ENCODE peak calls at places on chromosomes 11 and 22, in five cellular contexts. P, W, Y, J and I are unnamed samples.

GRCh38 chr11:8786933-8787332 is 104.3 kb downstream of the RPL27A start:
- DNase-seq in P (peak), W (no peak), Y (no peak), J (no peak), I (peak)

GRCh38 chr11:12629601-12630313 is 44.5 kb upstream of the TEAD1 start:
- DNase-seq in P (peak), W (no peak), Y (no peak), J (no peak), I (peak)

GRCh38 chr22:27435839-27436581 is 365.5 kb downstream of the MN1 start:
- DNase-seq in P (peak), W (peak), Y (no peak), J (peak), I (peak)

GRCh38 chr22:36425977-36426523 is 38.3 kb upstream of the MYH9 start:
- DNase-seq in P (no peak), W (no peak), Y (no peak), J (peak), I (no peak)

GRCh38 chr22:29457730-29458129 is 19.3 kb downstream of the RFPL1 start:
- DNase-seq in P (peak), W (no peak), Y (no peak), J (peak), I (peak)

GRCh38 chr22:20957118-20957690 is 9.9 kb upstream of the AIFM3 start:
- DNase-seq in P (no peak), W (no peak), Y (no peak), J (peak), I (no peak)

GRCh38 chr11:11786771-11787170 is 55.0 kb upstream of the USP47 start:
- DNase-seq in P (peak), W (no peak), Y (no peak), J (peak), I (peak)

GRCh38 chr22:39237276-39238123 is 7.3 kb downstream of the PDGFB start:
- DNase-seq in P (no peak), W (no peak), Y (no peak), J (no peak), I (no peak)

GRCh38 chr11:74896311-74896710 is 52.6 kb downstream of the XRRA1 start:
- DNase-seq in P (no peak), W (no peak), Y (no peak), J (no peak), I (no peak)

GRCh38 chr11:113828186-113828585 is 47.2 kb downstream of the USP28 start:
- DNase-seq in P (no peak), W (no peak), Y (no peak), J (no peak), I (no peak)

GRCh38 chr22:20589614-20590476 is 82.4 kb downstream of the MED15 start:
- DNase-seq in P (no peak), W (no peak), Y (no peak), J (no peak), I (no peak)

GRCh38 chr11:64035581-64035980 is at the start of gene FLRT1:
- DNase-seq in P (no peak), W (no peak), Y (no peak), J (peak), I (no peak)

GRCh38 chr11:34098813-34099212 is 6.6 kb upstream of the NAT10 start:
- DNase-seq in P (no peak), W (no peak), Y (no peak), J (no peak), I (no peak)

GRCh38 chr11:57426439-57426753 is 525 bp downstream of the SLC43A3 start:
- DNase-seq in P (no peak), W (no peak), Y (no peak), J (no peak), I (no peak)

GRCh38 chr11:124724854-124725718 is 14.7 kb upstream of the NRGN start:
- DNase-seq in P (no peak), W (no peak), Y (no peak), J (peak), I (no peak)

GRCh38 chr11:1226226-1226961 is 3.5 kb downstream of the MUC5B start:
- DNase-seq in P (no peak), W (no peak), Y (no peak), J (no peak), I (no peak)

GRCh38 chr22:19325296-19325950 is 33.9 kb upstream of the CLTCL1 start:
- DNase-seq in P (peak), W (no peak), Y (no peak), J (no peak), I (peak)

GRCh38 chr11:15507592-15507991 is 392.9 kb downstream of the INSC start:
- DNase-seq in P (no peak), W (no peak), Y (no peak), J (no peak), I (no peak)

GRCh38 chr11:117795726-117796455 is 1.1 kb downstream of the DSCAML1 start:
- DNase-seq in P (no peak), W (no peak), Y (no peak), J (no peak), I (no peak)

GRCh38 chr22:32619614-32620426 is 145.2 kb downstream of the FBXO7 start:
- DNase-seq in P (peak), W (no peak), Y (no peak), J (no peak), I (peak)

GRCh38 chr22:39535302-39535805 is 2.8 kb upstream of the RPS19BP1 start:
- DNase-seq in P (no peak), W (no peak), Y (no peak), J (no peak), I (no peak)

GRCh38 chr11:127862406-127862805 is 725.0 kb downstream of the ETS1 start:
- DNase-seq in P (no peak), W (no peak), Y (no peak), J (no peak), I (peak)

GRCh38 chr11:116895053-116895757 is 57.8 kb upstream of the APOA1 start:
- DNase-seq in P (no peak), W (no peak), Y (no peak), J (peak), I (no peak)

GRCh38 chr22:35711336-35711735 is 6.3 kb upstream of the APOL5 start:
- DNase-seq in P (no peak), W (no peak), Y (no peak), J (no peak), I (no peak)

GRCh38 chr11:132114185-132114584 is 743.8 kb downstream of the NTM start:
- DNase-seq in P (peak), W (no peak), Y (no peak), J (peak), I (peak)

GRCh38 chr11:31915867-31916266 is 104.7 kb upstream of the PAX6 start:
- DNase-seq in P (no peak), W (no peak), Y (no peak), J (no peak), I (no peak)

GRCh38 chr11:105610796-105611361 is 1.0 kb downstream of the GRIA4 start:
- DNase-seq in P (no peak), W (no peak), Y (no peak), J (peak), I (no peak)

GRCh38 chr22:49395617-49396016 is 432.1 kb downstream of the BRD1 start:
- DNase-seq in P (no peak), W (no peak), Y (peak), J (no peak), I (no peak)

GRCh38 chr22:17910561-17911311 is 113.6 kb downstream of the MICAL3 start:
- DNase-seq in P (peak), W (peak), Y (no peak), J (peak), I (peak)
- TF ChIP-seq CTCF in P (peak), W (peak), Y (peak), J (peak), I (peak)

GRCh38 chr11:122813176-122813917 is 25.0 kb upstream of the CRTAM start:
- DNase-seq in P (no peak), W (no peak), Y (no peak), J (no peak), I (no peak)
- H3K4me3 ChIP-seq in P (no peak), W (no peak), Y (no peak), J (no peak), I (no peak)

GRCh38 chr11:82315093-82315492 is 418.6 kb downstream of the FAM181B start:
- DNase-seq in P (no peak), W (no peak), Y (no peak), J (peak), I (no peak)
- TF ChIP-seq CTCF in P (no peak), W (no peak), Y (no peak), J (no peak), I (no peak)

DNA sequence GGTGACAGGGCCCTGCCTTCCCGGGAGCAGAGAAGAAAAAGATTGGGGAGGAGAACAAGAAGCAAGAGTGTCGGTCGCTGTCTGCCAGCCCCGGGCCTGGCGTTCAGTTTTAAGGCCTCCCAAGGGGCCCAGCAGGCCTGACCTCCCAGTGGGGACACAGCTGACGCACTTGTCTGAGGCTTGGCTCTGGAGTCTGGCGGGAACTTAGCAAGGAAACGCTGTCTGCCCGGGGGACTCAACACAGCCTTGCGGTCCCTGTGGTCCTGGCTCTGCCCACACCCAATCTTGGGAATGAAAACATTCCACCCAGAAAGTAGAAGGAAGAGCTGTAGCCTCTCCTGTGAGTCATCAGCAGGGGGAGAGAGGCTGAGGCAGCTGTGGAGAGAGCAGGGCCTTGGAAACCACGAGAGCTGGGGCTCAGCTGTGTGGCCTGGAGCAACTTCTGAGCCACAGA is 54.4 kb downstream of the TRAF6 start:
- DNase-seq in P (peak), W (peak), Y (no peak), J (peak), I (peak)
- H3K4me3 ChIP-seq in P (no peak), W (peak), Y (no peak), J (no peak), I (no peak)

DNA sequence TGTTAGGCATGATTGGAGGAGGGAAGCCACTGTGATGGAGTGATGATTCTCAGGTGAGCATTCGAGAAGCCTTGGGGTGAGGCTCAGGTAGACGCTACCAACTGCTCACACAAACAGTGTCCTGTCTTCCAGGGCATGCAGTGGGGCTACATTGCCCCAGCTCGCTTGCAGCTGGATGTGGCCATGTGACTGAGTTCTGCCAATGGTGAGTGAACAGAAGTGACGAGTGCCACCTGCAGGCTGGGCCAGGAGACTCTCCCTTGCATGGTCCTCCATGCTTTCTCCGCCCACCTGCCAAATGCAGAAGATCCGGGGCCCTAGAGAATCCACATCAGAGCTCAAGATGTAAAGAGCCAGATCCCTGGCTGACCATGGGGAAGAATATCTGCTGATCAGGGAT is 195.9 kb downstream of the BCR start:
- DNase-seq in P (no peak), W (no peak), Y (no peak), J (no peak), I (no peak)
- TF ChIP-seq CTCF in P (peak), W (peak), Y (peak), J (peak), I (peak)

GRCh38 chr11:109862808-109863207 is 230.4 kb upstream of the ZC3H12C start:
- DNase-seq in P (peak), W (no peak), Y (no peak), J (no peak), I (peak)
- H3K4me3 ChIP-seq in P (no peak), W (no peak), Y (no peak), J (no peak), I (no peak)

GRCh38 chr11:122115520-122116343 is at the start of gene BLID:
- DNase-seq in P (peak), W (no peak), Y (no peak), J (peak), I (peak)
- TF ChIP-seq CTCF in P (peak), W (peak), Y (peak), J (peak), I (peak)

GRCh38 chr11:134046681-134047449 is 22.0 kb upstream of the JAM3 start:
- DNase-seq in P (no peak), W (no peak), Y (no peak), J (no peak), I (no peak)

GRCh38 chr11:134048028-134048427 is 20.8 kb upstream of the JAM3 start:
- DNase-seq in P (no peak), W (no peak), Y (no peak), J (no peak), I (no peak)

GRCh38 chr11:134045799-134046635 is 22.9 kb upstream of the JAM3 start:
- DNase-seq in P (no peak), W (no peak), Y (no peak), J (peak), I (no peak)

GRCh38 chr11:134049303-134049702 is 19.6 kb upstream of the JAM3 start:
- DNase-seq in P (no peak), W (no peak), Y (no peak), J (no peak), I (no peak)

GRCh38 chr11:134047586-134047999 is 21.3 kb upstream of the JAM3 start:
- DNase-seq in P (peak), W (peak), Y (no peak), J (no peak), I (peak)
- H3K4me3 ChIP-seq in P (peak), W (no peak), Y (no peak), J (no peak), I (peak)

DNA sequence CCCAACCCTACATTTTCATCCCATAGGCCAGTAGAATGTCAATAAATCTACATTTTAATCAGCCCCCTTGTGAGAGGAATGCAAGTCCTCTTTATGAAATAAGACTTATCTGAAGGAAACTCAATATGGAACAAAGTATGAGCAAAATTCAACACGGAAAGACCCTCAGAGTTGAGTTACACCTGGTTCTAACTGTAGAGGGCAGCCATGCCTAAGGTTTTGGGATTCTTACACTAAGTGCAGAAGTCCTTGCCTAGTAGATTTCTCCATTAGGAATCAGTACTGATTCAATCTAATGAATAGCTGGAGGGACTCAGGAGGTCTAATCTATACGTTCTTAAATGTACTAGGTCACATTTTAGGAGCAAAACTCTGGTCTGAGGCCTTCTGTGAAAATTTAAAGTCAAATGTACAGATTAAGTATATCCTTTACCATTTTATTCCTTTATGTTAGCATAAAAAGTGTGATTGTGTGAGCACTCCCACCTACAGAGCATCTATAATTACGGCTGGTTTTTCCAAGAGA is 904.5 kb downstream of the DLG2 start:
- DNase-seq in P (no peak), W (no peak), Y (no peak), J (peak), I (no peak)
- TF ChIP-seq CTCF in P (no peak), W (peak), Y (no peak), J (no peak), I (no peak)

GRCh38 chr11:61828379-61828628 is 204 bp downstream of the FADS2 start:
- DNase-seq in P (no peak), W (no peak), Y (no peak), J (no peak), I (no peak)
- H3K4me3 ChIP-seq in P (peak), W (peak), Y (peak), J (peak), I (peak)